ENCODE peak calls at places on chromosomes 11 and 22, in nine cellular contexts. N is K562, S is stomach, P is transverse colon, X is GM12878, F is H1, D is sigmoid colon, Z is HepG2, G is SK-N-SH. C is an unnamed sample.

GRCh38 chr22:37211853-37212173 is 464 bp downstream of the SSTR3 start:
- DNase-seq in D (peak), X (no peak), Z (no peak), N (no peak), S (no peak), P (no peak), F (no peak), G (peak), C (no peak)

GRCh38 chr22:35483730-35484129 is 56.9 kb upstream of the RASD2 start:
- DNase-seq in G (no peak), Z (no peak), F (no peak), P (no peak), S (no peak), N (no peak), D (no peak), X (no peak), C (no peak)

GRCh38 chr11:100663583-100663982 is 23.5 kb upstream of the ARHGAP42 start:
- DNase-seq in D (no peak), N (no peak), F (no peak), X (no peak), Z (no peak), G (no peak), S (no peak), P (no peak), C (no peak)

GRCh38 chr22:46592390-46592872 is 27.8 kb upstream of the GRAMD4 start:
- DNase-seq in X (no peak), F (no peak), D (peak), G (no peak), N (peak), S (no peak), Z (no peak), P (peak), C (no peak)

GRCh38 chr22:37016134-37016910 is 2.9 kb downstream of the TST start:
- DNase-seq in N (peak), X (no peak), Z (no peak), D (no peak), S (peak), G (no peak), P (peak), F (no peak), C (no peak)

GRCh38 chr11:73680687-73681086 is 34.3 kb downstream of the PLEKHB1 start:
- DNase-seq in P (no peak), F (no peak), Z (no peak), D (no peak), X (no peak), N (no peak), S (no peak), G (no peak), C (no peak)

GRCh38 chr11:66172146-66172545 is 96.3 kb upstream of the RAB1B start:
- DNase-seq in X (no peak), P (no peak), F (no peak), G (no peak), S (no peak), Z (no peak), D (no peak), N (peak), C (no peak)

GRCh38 chr22:47826016-47826415 is 1063.6 kb downstream of the TBC1D22A start:
- DNase-seq in D (no peak), N (no peak), S (no peak), G (no peak), P (no peak), Z (no peak), F (no peak), X (no peak), C (no peak)

GRCh38 chr11:2653930-2654739 is 45.7 kb downstream of the KCNQ1OT1 start:
- DNase-seq in S (no peak), F (no peak), D (no peak), Z (no peak), P (no peak), G (peak), N (no peak), X (no peak), C (peak)

GRCh38 chr11:35649984-35650383 is 12.6 kb upstream of the TRIM44 start:
- DNase-seq in D (no peak), F (no peak), G (no peak), S (no peak), P (no peak), X (no peak), N (no peak), Z (no peak), C (no peak)

GRCh38 chr11:70900540-70900939 is 351.8 kb downstream of the SHANK2 start:
- DNase-seq in F (no peak), N (no peak), D (no peak), X (no peak), Z (no peak), G (no peak), S (peak), P (no peak), C (no peak)

GRCh38 chr11:69580529-69580928 is 60.4 kb upstream of the CCND1 start:
- DNase-seq in G (no peak), F (no peak), S (no peak), D (no peak), N (no peak), X (no peak), Z (no peak), P (no peak), C (no peak)

GRCh38 chr11:41377709-41378394 is 81.6 kb downstream of the LRRC4C start:
- DNase-seq in G (no peak), Z (no peak), D (no peak), S (no peak), X (no peak), F (no peak), N (no peak), P (no peak), C (no peak)

GRCh38 chr11:2794947-2795346 is 90.6 kb downstream of the CDKN1C start:
- DNase-seq in F (no peak), N (no peak), D (peak), P (peak), S (peak), Z (no peak), X (no peak), G (no peak), C (peak)

GRCh38 chr11:69298778-69299461 is 5.0 kb downstream of the MYEOV start:
- DNase-seq in X (no peak), D (no peak), N (peak), S (no peak), Z (no peak), G (no peak), F (no peak), P (no peak), C (no peak)

GRCh38 chr11:64686466-64687175 is 36.4 kb downstream of the NRXN2 start:
- DNase-seq in S (no peak), D (no peak), G (no peak), N (no peak), F (no peak), Z (no peak), X (no peak), P (no peak), C (no peak)

GRCh38 chr11:11336664-11337063 is 16.4 kb downstream of the CSNK2A3 start:
- DNase-seq in G (no peak), F (no peak), D (no peak), Z (no peak), X (no peak), S (no peak), N (no peak), P (no peak), C (no peak)

GRCh38 chr11:35678471-35678870 is 15.9 kb downstream of the TRIM44 start:
- DNase-seq in F (no peak), S (no peak), G (no peak), Z (no peak), P (no peak), X (no peak), N (no peak), D (no peak), C (no peak)

GRCh38 chr11:6320411-6321207 is at the start of gene CAVIN3:
- DNase-seq in P (peak), D (peak), Z (no peak), G (peak), S (peak), N (peak), F (peak), X (peak), C (peak)

GRCh38 chr22:16949561-16949960 is 58.5 kb downstream of the GAB4 start:
- DNase-seq in X (peak), F (no peak), P (no peak), D (no peak), S (no peak), G (no peak), Z (no peak), N (no peak), C (no peak)

GRCh38 chr11:92376146-92376599 is 151.6 kb downstream of the FAT3 start:
- DNase-seq in N (no peak), P (no peak), Z (no peak), F (no peak), X (no peak), D (no peak), S (no peak), G (no peak), C (no peak)

GRCh38 chr11:63212742-63213141 is 30.7 kb downstream of the SLC22A25 start:
- DNase-seq in X (no peak), P (no peak), D (no peak), G (peak), S (no peak), N (peak), Z (peak), F (no peak), C (no peak)

GRCh38 chr22:46905415-46905814 is 143.0 kb downstream of the TBC1D22A start:
- DNase-seq in P (no peak), N (no peak), S (peak), G (no peak), Z (no peak), X (no peak), F (peak), D (no peak), C (no peak)

GRCh38 chr22:39237276-39238123 is 7.3 kb downstream of the PDGFB start:
- DNase-seq in D (no peak), P (no peak), S (peak), Z (no peak), G (no peak), F (no peak), X (no peak), N (no peak), C (no peak)

GRCh38 chr11:122714484-122714883 is 59.0 kb downstream of the UBASH3B start:
- DNase-seq in S (no peak), G (no peak), D (no peak), N (no peak), F (no peak), P (no peak), X (no peak), Z (no peak), C (no peak)
- TF ChIP-seq POLR2AphosphoS5 in S (no peak), G (no peak), D (no peak), N (no peak), F (no peak), P (no peak), X (no peak), Z (no peak), C (no peak)

GRCh38 chr11:695606-696381 is at the start of gene TMEM80:
- DNase-seq in Z (peak), P (peak), S (peak), X (peak), G (peak), F (peak), D (peak), N (peak), C (peak)

GRCh38 chr11:698493-699115 is 3.0 kb downstream of the TMEM80 start:
- DNase-seq in S (no peak), X (no peak), N (no peak), D (no peak), G (no peak), Z (no peak), P (no peak), F (no peak), C (no peak)

GRCh38 chr11:697811-698311 is 2.2 kb downstream of the TMEM80 start:
- DNase-seq in D (no peak), X (no peak), N (peak), P (no peak), S (no peak), Z (no peak), G (no peak), F (no peak), C (no peak)

GRCh38 chr11:695332-695605 is 247 bp upstream of the DEAF1 start:
- DNase-seq in X (no peak), G (no peak), P (no peak), D (no peak), S (no peak), N (no peak), Z (no peak), F (no peak), C (no peak)

GRCh38 chr11:697028-697491 is 1.4 kb downstream of the TMEM80 start:
- DNase-seq in S (no peak), N (no peak), Z (no peak), D (no peak), P (no peak), G (no peak), X (peak), F (no peak), C (no peak)
- H3K4me3 ChIP-seq in S (peak), N (peak), Z (no peak), D (peak), P (peak), G (peak), X (peak), F (no peak), C (peak)

GRCh38 chr22:25078591-25078990 is 121.1 kb upstream of the CRYBB3 start:
- DNase-seq in X (no peak), F (no peak), G (no peak), S (no peak), Z (no peak), P (no peak), D (no peak), N (no peak), C (no peak)

GRCh38 chr22:25072406-25072805 is 119.9 kb downstream of the KIAA1671 start:
- DNase-seq in N (no peak), F (no peak), S (no peak), G (no peak), P (no peak), D (no peak), Z (no peak), X (no peak), C (no peak)

GRCh38 chr22:25077056-25077455 is 122.6 kb upstream of the CRYBB3 start:
- DNase-seq in X (no peak), G (no peak), P (no peak), F (no peak), S (no peak), Z (no peak), N (no peak), D (no peak), C (no peak)

GRCh38 chr22:25077964-25078363 is 121.7 kb upstream of the CRYBB3 start:
- DNase-seq in G (no peak), D (no peak), X (no peak), P (no peak), F (no peak), N (no peak), Z (no peak), S (no peak), C (no peak)

GRCh38 chr22:25076281-25076680 is 123.4 kb upstream of the CRYBB3 start:
- DNase-seq in N (no peak), F (no peak), Z (no peak), X (no peak), P (no peak), S (no peak), D (no peak), G (no peak), C (no peak)
- TF ChIP-seq EP300 in N (no peak), F (no peak), Z (no peak), X (no peak), P (no peak), S (no peak), D (no peak), G (no peak), C (no peak)

GRCh38 chr11:67373916-67374570 is 645 bp upstream of the CLCF1 start:
- DNase-seq in F (peak), D (peak), S (peak), X (no peak), P (peak), G (peak), N (peak), Z (peak), C (no peak)
- TF ChIP-seq POLR2AphosphoS5 in F (no peak), D (peak), S (peak), X (no peak), P (peak), G (peak), N (no peak), Z (no peak), C (peak)

GRCh38 chr11:119066481-119066880 is 1.1 kb upstream of the VPS11 start:
- DNase-seq in P (no peak), S (no peak), D (no peak), X (no peak), G (no peak), Z (no peak), F (no peak), N (peak), C (no peak)
- H3K4me3 ChIP-seq in P (peak), S (peak), D (peak), X (peak), G (peak), Z (peak), F (no peak), N (peak), C (peak)

GRCh38 chr11:32792111-32792947 is 2.1 kb downstream of the CCDC73 start:
- DNase-seq in Z (no peak), X (no peak), G (no peak), S (no peak), N (no peak), F (no peak), P (no peak), D (no peak), C (no peak)

GRCh38 chr11:32796425-32796824 is 2.0 kb upstream of the CCDC73 start:
- DNase-seq in P (no peak), Z (no peak), G (no peak), N (no peak), F (no peak), X (no peak), S (no peak), D (no peak), C (no peak)

GRCh38 chr11:32790916-32791315 is 3.5 kb downstream of the CCDC73 start:
- DNase-seq in D (no peak), F (no peak), N (no peak), P (no peak), Z (no peak), S (no peak), G (no peak), X (no peak), C (no peak)

GRCh38 chr11:32794439-32794838 is at the start of gene CCDC73:
- DNase-seq in X (no peak), N (no peak), S (no peak), Z (no peak), F (no peak), G (peak), D (no peak), P (no peak), C (no peak)

DNA sequence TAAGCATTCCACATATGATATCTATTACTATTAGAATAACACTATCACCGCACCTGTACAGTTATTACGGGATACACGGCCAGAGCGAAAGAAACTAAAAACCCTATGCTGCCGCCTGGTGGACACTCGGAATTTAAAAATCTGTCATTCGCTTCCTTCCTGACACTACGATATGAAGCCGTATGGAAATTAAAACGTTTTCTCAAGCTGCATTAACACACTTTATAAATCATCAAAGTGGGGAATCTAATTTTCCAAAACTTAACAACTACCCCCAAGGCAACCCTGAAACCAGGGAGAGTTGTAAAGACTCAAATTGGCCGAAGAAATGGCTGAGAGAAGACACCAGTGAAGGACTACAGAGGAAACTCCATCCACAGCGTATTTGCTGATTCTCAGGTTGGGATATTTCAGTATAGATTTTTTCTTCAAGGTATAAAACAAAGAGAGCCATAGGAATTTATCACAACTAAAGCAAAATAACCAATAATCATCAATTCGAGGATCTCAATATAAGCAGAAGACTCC is 1.4 kb downstream of the CCDC73 start:
- DNase-seq in X (peak), Z (peak), G (peak), F (peak), N (peak), S (peak), D (no peak), P (peak), C (no peak)
- TF ChIP-seq EP300 in X (no peak), Z (no peak), G (no peak), F (no peak), N (no peak), S (no peak), D (no peak), P (no peak), C (no peak)

DNA sequence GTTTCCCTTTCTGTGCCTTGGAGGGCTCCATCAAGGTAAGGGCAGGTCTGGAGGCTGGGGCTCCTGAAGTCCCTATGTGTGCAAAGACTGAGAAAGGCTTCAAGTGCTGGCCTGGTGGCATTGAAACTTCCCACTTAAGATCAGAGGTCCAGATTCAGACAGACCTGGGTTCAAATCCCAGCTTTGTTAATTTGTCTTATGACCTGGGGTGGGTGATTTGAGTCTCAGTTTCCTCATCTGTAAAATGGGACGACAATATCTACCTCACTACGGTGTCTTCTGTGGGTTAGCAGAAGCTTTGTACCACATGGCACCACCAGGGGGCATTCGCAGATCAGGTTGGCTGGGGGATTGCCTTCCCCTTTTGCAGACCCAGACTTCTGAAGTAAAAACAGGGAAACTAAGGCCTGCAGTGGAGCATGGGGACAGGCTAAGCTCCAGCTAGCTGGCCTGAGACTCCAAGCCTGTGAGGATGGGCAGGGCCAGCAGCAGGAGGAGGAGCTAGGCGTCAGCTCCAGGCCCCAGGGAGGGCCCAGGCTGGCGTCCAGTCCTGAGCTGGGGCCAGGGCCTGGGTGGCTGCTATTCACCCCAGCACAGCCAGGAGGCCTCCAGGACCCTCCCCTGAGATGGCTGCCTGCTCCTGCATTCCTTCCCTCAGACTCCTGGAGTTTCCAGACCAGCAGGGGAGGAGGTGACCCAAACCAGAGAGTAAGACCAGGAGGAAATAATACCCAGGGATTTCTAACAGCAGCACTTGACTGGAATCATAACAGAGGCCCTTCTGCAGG is 1.5 kb downstream of the CASTOR1 start:
- DNase-seq in N (peak), D (peak), P (peak), S (peak), F (peak), G (peak), Z (peak), X (no peak), C (peak)
- TF ChIP-seq POLR2AphosphoS5 in N (no peak), D (peak), P (peak), S (peak), F (no peak), G (peak), Z (no peak), X (no peak), C (no peak)

GRCh38 chr11:102591160-102591718 is 33.9 kb downstream of the MMP20 start:
- DNase-seq in G (no peak), X (no peak), P (no peak), D (no peak), Z (no peak), F (no peak), S (no peak), N (no peak), C (no peak)

GRCh38 chr11:102590646-102591045 is 34.5 kb downstream of the MMP20 start:
- DNase-seq in N (no peak), F (no peak), S (no peak), D (no peak), X (no peak), Z (no peak), P (no peak), G (no peak), C (no peak)

GRCh38 chr11:102583437-102583836 is 41.7 kb downstream of the MMP20 start:
- DNase-seq in X (no peak), G (no peak), Z (no peak), S (no peak), D (no peak), P (no peak), F (no peak), N (no peak), C (no peak)

GRCh38 chr11:102589047-102589459 is 36.1 kb downstream of the MMP20 start:
- DNase-seq in X (peak), P (no peak), D (no peak), G (no peak), F (no peak), S (no peak), N (no peak), Z (no peak), C (no peak)

GRCh38 chr11:102587722-102588121 is 37.4 kb downstream of the MMP20 start:
- DNase-seq in G (no peak), D (no peak), Z (no peak), X (no peak), P (no peak), F (no peak), N (no peak), S (no peak), C (no peak)
- H3K4me3 ChIP-seq in G (no peak), D (no peak), Z (no peak), X (no peak), P (no peak), F (no peak), N (no peak), S (no peak), C (no peak)

C was measured in suprapubic skin.